ENCODE peak calls at places on chromosome 5, in nine cellular contexts. R, D, E, U, F, G, Y, C and X are unnamed samples.

GRCh38 chr5:167250996-167251395 is 1040.4 kb upstream of the WWC1 start:
- DNase-seq in F (no peak), G (no peak), E (no peak), Y (no peak), C (no peak), D (no peak), R (no peak), U (no peak), X (no peak)

GRCh38 chr5:139882961-139883539 is 87.4 kb downstream of the PSD2 start:
- DNase-seq in R (no peak), C (no peak), D (no peak), F (no peak), Y (no peak), U (no peak), G (no peak), E (no peak), X (no peak)

GRCh38 chr5:175344331-175345200 is 99.4 kb downstream of the DRD1 start:
- DNase-seq in E (peak; percentile 66), D (no peak), C (no peak), F (no peak), R (no peak), G (no peak), Y (peak; percentile 33), U (peak; percentile 65), X (no peak)

GRCh38 chr5:145941096-145941676 is 4.8 kb downstream of the SH3RF2 start:
- DNase-seq in U (no peak), D (no peak), Y (no peak), R (peak; percentile 25), G (no peak), F (no peak), E (peak; percentile 69), C (no peak), X (no peak)

GRCh38 chr5:51829691-51830090 is 446.4 kb downstream of the ISL1 start:
- DNase-seq in D (no peak), G (no peak), C (no peak), F (no peak), U (peak; percentile 10), R (no peak), E (no peak), Y (no peak), X (no peak)

GRCh38 chr5:6745706-6746217 is 32.5 kb downstream of the TENT4A start:
- DNase-seq in U (no peak), G (no peak), F (peak; percentile 49), R (peak; percentile 45), E (peak; percentile 67), C (no peak), D (no peak), Y (no peak), X (no peak)

GRCh38 chr5:178467261-178468195 is 122.7 kb downstream of the COL23A1 start:
- DNase-seq in Y (peak; percentile 36), G (no peak), U (no peak), R (no peak), C (peak; percentile 49), F (no peak), D (no peak), E (no peak), X (no peak)

GRCh38 chr5:135651156-135651555 is 72.4 kb upstream of the CXCL14 start:
- DNase-seq in E (no peak), D (no peak), R (peak; percentile 6), C (no peak), F (no peak), U (no peak), Y (no peak), G (no peak), X (no peak)

GRCh38 chr5:54323462-54323861 is 13.1 kb upstream of the ARL15 start:
- DNase-seq in E (no peak), F (no peak), R (no peak), D (no peak), U (no peak), G (no peak), Y (no peak), C (no peak), X (no peak)

GRCh38 chr5:139961435-139962157 is 81.5 kb downstream of the NRG2 start:
- DNase-seq in D (no peak), C (no peak), U (no peak), G (no peak), F (no peak), Y (no peak), R (no peak), E (peak; percentile 52), X (no peak)

GRCh38 chr5:83470920-83471404 is 582 bp upstream of the VCAN start:
- DNase-seq in E (no peak), C (peak; percentile 28), U (no peak), D (no peak), G (no peak), R (no peak), F (no peak), Y (peak; percentile 15), X (no peak)

GRCh38 chr5:112419596-112420110 is 576 bp upstream of the EPB41L4A start:
- DNase-seq in R (no peak), D (no peak), E (peak; percentile 36), C (peak; percentile 43), G (peak; percentile 63), F (peak; percentile 44), Y (no peak), U (no peak), X (no peak)

GRCh38 chr5:9479981-9480380 is 65.9 kb downstream of the SEMA5A start:
- DNase-seq in U (no peak), G (no peak), R (no peak), C (no peak), Y (no peak), D (no peak), E (no peak), F (no peak), X (no peak)

GRCh38 chr5:2749514-2750025 is 1.9 kb downstream of the IRX2 start:
- DNase-seq in F (no peak), R (no peak), C (no peak), U (no peak), E (no peak), D (no peak), G (no peak), Y (no peak), X (no peak)

GRCh38 chr5:15610216-15610615 is 110.2 kb downstream of the FBXL7 start:
- DNase-seq in D (no peak), Y (no peak), U (no peak), C (no peak), R (no peak), F (no peak), G (no peak), E (no peak), X (no peak)

GRCh38 chr5:95895223-95895622 is 66.4 kb downstream of the ELL2 start:
- DNase-seq in R (no peak), F (no peak), Y (no peak), E (no peak), C (no peak), U (no peak), D (no peak), G (no peak), X (no peak)

GRCh38 chr5:16803831-16804230 is 132.3 kb downstream of the MYO10 start:
- DNase-seq in G (no peak), E (no peak), R (no peak), C (no peak), D (no peak), U (no peak), Y (no peak), F (no peak), X (no peak)